ENCODE peak calls at places on chromosome 5, in four cellular contexts. L, F, K and X are unnamed samples. For H3K4me1, the result is how much of the 10 kb centered on the place peaks cover.

GRCh38 chr5:59034498-59035186 is 451.8 kb downstream of the RAB3C start:
- DNase-seq in L (no peak), F (no peak), K (no peak), X (no peak)

GRCh38 chr5:125835293-125836172 is 587.7 kb upstream of the GRAMD2B start:
- DNase-seq in L (no peak), F (peak), K (no peak), X (peak)

GRCh38 chr5:8997542-8998070 is 548.3 kb downstream of the SEMA5A start:
- DNase-seq in L (no peak), F (no peak), K (no peak), X (no peak)

GRCh38 chr5:117999939-118000549 is 988.3 kb downstream of the DTWD2 start:
- DNase-seq in L (no peak), F (no peak), K (no peak), X (no peak)

GRCh38 chr5:178589180-178590140 is 733 bp downstream of the COL23A1 start:
- DNase-seq in L (no peak), F (peak), K (no peak), X (no peak)

GRCh38 chr5:90638878-90639277 is 80.3 kb downstream of the ADGRV1 start:
- DNase-seq in L (no peak), F (no peak), K (no peak), X (no peak)

GRCh38 chr5:64331597-64332277 is 166.1 kb downstream of the RNF180 start:
- DNase-seq in L (no peak), F (peak), K (no peak), X (peak)

GRCh38 chr5:34553544-34553943 is 102.6 kb upstream of the RAI14 start:
- DNase-seq in L (no peak), F (no peak), K (no peak), X (no peak)

GRCh38 chr5:115179068-115179958 is 9.6 kb upstream of the TRIM36 start:
- DNase-seq in L (no peak), F (peak), K (no peak), X (peak)

GRCh38 chr5:125058185-125058826 is 311.9 kb upstream of the ZNF608 start:
- DNase-seq in L (no peak), F (no peak), K (no peak), X (no peak)

GRCh38 chr5:115859378-115859777 is 17.6 kb downstream of the AP3S1 start:
- DNase-seq in L (no peak), F (no peak), K (no peak), X (no peak)

GRCh38 chr5:135605221-135605620 is 26.4 kb upstream of the CXCL14 start:
- DNase-seq in L (no peak), F (no peak), K (no peak), X (no peak)

GRCh38 chr5:181241393-181241975 is 2.2 kb downstream of the RACK1 start:
- DNase-seq in L (peak), F (no peak), K (no peak), X (no peak)

DNA sequence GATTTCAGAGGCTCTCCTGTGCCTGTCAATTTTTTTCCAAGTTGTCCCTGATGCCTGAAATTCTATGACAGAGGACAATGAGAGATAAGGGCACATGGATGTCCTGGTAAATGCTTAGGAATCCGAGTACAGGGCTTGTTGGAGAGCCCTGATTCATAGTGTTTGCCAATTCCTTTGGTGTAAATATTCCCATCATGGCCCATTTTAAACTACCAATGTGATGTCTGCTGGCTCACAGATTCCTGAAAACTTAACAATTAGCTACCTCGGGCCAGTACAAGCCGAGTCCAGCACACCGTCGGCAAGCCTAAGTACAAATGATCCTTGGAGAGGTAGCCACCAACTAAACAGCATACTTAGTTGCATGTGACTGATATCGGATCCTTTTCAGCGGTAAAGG is 3.5 kb downstream of the ITK start:
- DNase-seq in L (no peak), F (no peak), K (no peak), X (no peak)
- H3K4me1 ChIP-seq in L (under half), F (under half), K (half or more), X (under half)

GRCh38 chr5:176822426-176823075 is 12.2 kb downstream of the UNC5A start:
- DNase-seq in L (peak), F (no peak), K (no peak), X (no peak)
- TF ChIP-seq CTCF in L (no peak), F (no peak), K (no peak), X (no peak)

GRCh38 chr5:14812166-14812565 is 59.4 kb downstream of the ANKH start:
- DNase-seq in L (no peak), F (no peak), K (no peak), X (no peak)
- H3K4me1 ChIP-seq in L (under half), F (under half), K (under half), X (under half)

GRCh38 chr5:107855171-107855570 is 184.4 kb upstream of the EFNA5 start:
- DNase-seq in L (no peak), F (no peak), K (no peak), X (no peak)
- TF ChIP-seq CTCF in L (no peak), F (no peak), K (no peak), X (no peak)

DNA sequence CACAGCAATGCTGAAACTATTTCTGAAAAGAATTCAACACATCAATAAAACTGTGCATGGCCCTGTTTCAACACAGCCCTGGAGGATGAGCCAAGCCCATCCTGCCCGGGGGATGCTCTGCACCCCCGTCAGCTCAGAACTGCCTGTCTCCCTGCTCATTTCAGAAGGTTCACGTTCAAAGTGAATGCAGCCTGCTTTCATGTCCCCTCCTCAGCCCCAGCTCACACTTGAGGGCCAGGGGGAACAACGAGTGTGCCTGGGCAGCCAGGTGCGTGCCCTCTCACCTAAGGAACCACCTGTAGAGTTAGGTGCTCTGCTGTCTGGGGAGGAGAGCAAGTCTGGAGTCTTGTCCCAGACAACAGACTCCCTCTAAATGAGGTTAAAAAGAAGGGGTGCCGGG is 348.5 kb upstream of the IRX2 start:
- DNase-seq in L (no peak), F (peak), K (no peak), X (no peak)
- H3K4me1 ChIP-seq in L (under half), F (under half), K (under half), X (under half)

GRCh38 chr5:1886634-1887399 is 4.1 kb upstream of the IRX4 start:
- DNase-seq in L (no peak), F (peak), K (no peak), X (peak)
- TF ChIP-seq CTCF in L (no peak), F (no peak), K (no peak), X (no peak)

GRCh38 chr5:107361945-107362344 is 308.8 kb downstream of the EFNA5 start:
- DNase-seq in L (no peak), F (no peak), K (no peak), X (no peak)
- H3K4me1 ChIP-seq in L (under half), F (under half), K (under half), X (under half)

DNA sequence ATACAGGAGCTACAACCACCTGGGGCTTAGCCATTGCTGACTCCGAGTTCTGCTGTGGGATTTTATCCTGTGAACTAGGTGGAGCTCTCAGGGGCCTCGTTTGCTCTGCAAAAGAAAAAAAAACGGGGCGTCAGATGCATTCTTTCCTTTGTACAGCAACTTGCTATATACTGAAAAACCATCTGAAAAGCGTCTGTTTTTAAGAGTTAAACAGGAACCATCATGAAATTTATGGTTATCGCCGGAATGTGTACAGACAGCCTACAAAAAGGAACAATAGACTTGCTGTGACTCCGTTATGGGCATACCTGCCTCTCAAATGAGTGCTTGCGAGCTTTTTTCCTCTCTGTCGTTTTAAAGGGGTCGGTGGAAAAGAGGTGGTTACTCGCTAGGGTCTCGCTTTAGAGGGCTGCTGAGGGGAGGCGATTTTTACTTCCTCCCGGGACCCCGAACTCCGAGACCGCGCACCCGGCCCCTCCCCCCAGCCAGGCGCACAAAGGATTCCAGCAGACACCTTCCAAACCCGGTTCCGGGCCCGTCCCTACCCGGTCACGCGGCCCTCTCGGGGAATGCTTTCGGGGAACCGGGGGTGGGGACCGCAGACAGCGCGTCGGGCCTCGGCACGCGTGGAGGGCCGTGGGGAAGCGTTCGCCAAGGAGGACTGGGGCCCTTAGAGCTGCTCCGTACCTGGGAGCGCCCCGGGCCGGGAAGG is 826 bp downstream of the PAIP1 start:
- DNase-seq in L (no peak), F (peak), K (peak), X (peak)
- TF ChIP-seq CTCF in L (no peak), F (no peak), K (no peak), X (no peak)

DNA sequence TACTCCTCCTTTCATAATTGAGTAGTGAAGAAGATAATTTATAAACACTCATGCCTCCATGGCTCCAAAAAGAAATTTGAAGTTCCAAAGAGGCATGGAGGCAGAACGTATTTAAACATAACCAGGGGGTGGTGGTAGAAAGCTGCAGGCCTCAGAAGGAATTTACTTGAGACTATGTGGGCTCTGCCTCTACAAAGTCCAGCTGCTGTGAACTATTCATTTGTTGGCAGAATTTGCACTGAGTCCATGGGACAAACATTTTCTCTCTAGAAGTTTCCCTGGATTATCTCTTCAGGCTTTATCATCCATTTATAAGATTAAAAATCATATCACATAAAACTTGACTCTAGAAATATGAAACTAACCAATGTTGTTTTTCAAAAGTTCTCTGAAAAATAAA is 258.4 kb downstream of the ENC1 start:
- DNase-seq in L (no peak), F (no peak), K (no peak), X (no peak)
- H3K4me1 ChIP-seq in L (under half), F (under half), K (under half), X (under half)

GRCh38 chr5:60830581-60831127 is 13.4 kb downstream of the ELOVL7 start:
- DNase-seq in L (no peak), F (no peak), K (no peak), X (peak)
- TF ChIP-seq CTCF in L (no peak), F (no peak), K (no peak), X (no peak)